ENCODE peak calls at places on chromosome 17, in six cellular contexts. One of them, this sample, is unnamed.

GRCh38 chr17:72634621-72635020 is 457.9 kb downstream of the SLC39A11 start:
- DNase-seq in Peyer's patch: peak; percentile 54
- DNase-seq in NCI-H1092: no peak
- DNase-seq in GM04504: no peak
- DNase-seq in HFFc6: no peak
- DNase-seq in ureter: peak; percentile 53
- DNase-seq in this sample: no peak

GRCh38 chr17:11330871-11331270 is 89.9 kb downstream of the SHISA6 start:
- DNase-seq in Peyer's patch: no peak
- DNase-seq in NCI-H1092: no peak
- DNase-seq in GM04504: no peak
- DNase-seq in HFFc6: no peak
- DNase-seq in ureter: no peak
- DNase-seq in this sample: no peak

GRCh38 chr17:75707096-75707720 is 14.1 kb upstream of the ITGB4 start:
- DNase-seq in Peyer's patch: no peak
- DNase-seq in NCI-H1092: no peak
- DNase-seq in GM04504: no peak
- DNase-seq in HFFc6: peak; percentile 36
- DNase-seq in ureter: peak; percentile 62
- DNase-seq in this sample: no peak

GRCh38 chr17:62760059-62760887 is 47.8 kb downstream of the MARCHF10 start:
- DNase-seq in Peyer's patch: no peak
- DNase-seq in NCI-H1092: no peak
- DNase-seq in GM04504: peak; percentile 42
- DNase-seq in HFFc6: peak; percentile 74
- DNase-seq in ureter: no peak
- DNase-seq in this sample: peak; percentile 57

GRCh38 chr17:76700290-76700626 is 10.5 kb downstream of the MXRA7 start:
- DNase-seq in Peyer's patch: no peak
- DNase-seq in NCI-H1092: no peak
- DNase-seq in GM04504: no peak
- DNase-seq in HFFc6: no peak
- DNase-seq in ureter: no peak
- DNase-seq in this sample: no peak

GRCh38 chr17:8841844-8842243 is 25.6 kb downstream of the PIK3R6 start:
- DNase-seq in Peyer's patch: peak; percentile 29
- DNase-seq in NCI-H1092: no peak
- DNase-seq in GM04504: no peak
- DNase-seq in HFFc6: no peak
- DNase-seq in ureter: no peak
- DNase-seq in this sample: no peak

GRCh38 chr17:1813088-1813487 is 16.6 kb downstream of the SMYD4 start:
- DNase-seq in Peyer's patch: no peak
- DNase-seq in NCI-H1092: no peak
- DNase-seq in GM04504: no peak
- DNase-seq in HFFc6: no peak
- DNase-seq in ureter: no peak
- DNase-seq in this sample: peak; percentile 18

GRCh38 chr17:40065041-40065770 is 2.4 kb downstream of the THRA start:
- DNase-seq in Peyer's patch: no peak
- DNase-seq in NCI-H1092: no peak
- DNase-seq in GM04504: no peak
- DNase-seq in HFFc6: peak; percentile 43
- DNase-seq in ureter: no peak
- DNase-seq in this sample: no peak

GRCh38 chr17:2394775-2395191 is 6.1 kb downstream of the MNT start:
- DNase-seq in Peyer's patch: no peak
- DNase-seq in NCI-H1092: no peak
- DNase-seq in GM04504: no peak
- DNase-seq in HFFc6: no peak
- DNase-seq in ureter: peak; percentile 54
- DNase-seq in this sample: no peak

GRCh38 chr17:9206989-9207317 is 185.6 kb downstream of the NTN1 start:
- DNase-seq in Peyer's patch: peak; percentile 74
- DNase-seq in NCI-H1092: no peak
- DNase-seq in GM04504: no peak
- DNase-seq in HFFc6: no peak
- DNase-seq in ureter: no peak
- DNase-seq in this sample: no peak

GRCh38 chr17:27506348-27507218 is 50.3 kb downstream of the KSR1 start:
- DNase-seq in Peyer's patch: no peak
- DNase-seq in NCI-H1092: no peak
- DNase-seq in GM04504: no peak
- DNase-seq in HFFc6: no peak
- DNase-seq in ureter: no peak
- DNase-seq in this sample: no peak

GRCh38 chr17:36647598-36647997 is 46.2 kb downstream of the MRM1 start:
- DNase-seq in Peyer's patch: no peak
- DNase-seq in NCI-H1092: no peak
- DNase-seq in GM04504: no peak
- DNase-seq in HFFc6: no peak
- DNase-seq in ureter: no peak
- DNase-seq in this sample: no peak

GRCh38 chr17:27651411-27652345 is 20.7 kb downstream of the LGALS9 start:
- DNase-seq in Peyer's patch: peak; percentile 89
- DNase-seq in NCI-H1092: no peak
- DNase-seq in GM04504: no peak
- DNase-seq in HFFc6: peak; percentile 42
- DNase-seq in ureter: peak; percentile 67
- DNase-seq in this sample: peak; percentile 17

GRCh38 chr17:66228887-66229782 is at the start of gene APOH:
- DNase-seq in Peyer's patch: no peak
- DNase-seq in NCI-H1092: no peak
- DNase-seq in GM04504: no peak
- DNase-seq in HFFc6: no peak
- DNase-seq in ureter: no peak
- DNase-seq in this sample: no peak

GRCh38 chr17:40841246-40841645 is 18.8 kb upstream of the KRT10 start:
- DNase-seq in Peyer's patch: no peak
- DNase-seq in NCI-H1092: no peak
- DNase-seq in GM04504: no peak
- DNase-seq in HFFc6: no peak
- DNase-seq in ureter: no peak
- DNase-seq in this sample: no peak

GRCh38 chr17:15893333-15894024 is 51.5 kb upstream of the ADORA2B start:
- DNase-seq in Peyer's patch: no peak
- DNase-seq in NCI-H1092: no peak
- DNase-seq in GM04504: no peak
- DNase-seq in HFFc6: no peak
- DNase-seq in ureter: no peak
- DNase-seq in this sample: no peak

GRCh38 chr17:80029235-80029974 is 6.3 kb downstream of the TBC1D16 start:
- DNase-seq in Peyer's patch: peak; percentile 77
- DNase-seq in NCI-H1092: peak; percentile 49
- DNase-seq in GM04504: peak; percentile 71
- DNase-seq in HFFc6: peak; percentile 46
- DNase-seq in ureter: peak; percentile 85
- DNase-seq in this sample: peak; percentile 91

GRCh38 chr17:46212634-46213435 is 19.6 kb upstream of the KANSL1 start:
- DNase-seq in Peyer's patch: peak; percentile 89
- DNase-seq in NCI-H1092: peak; percentile 23
- DNase-seq in GM04504: peak; percentile 60
- DNase-seq in HFFc6: peak; percentile 65
- DNase-seq in ureter: peak; percentile 83
- DNase-seq in this sample: peak; percentile 93

This sample was measured in AG08395.